ENCODE peak calls at places on chromosome 10, in eight cellular contexts. B is adrenal gland, O is HepG2, L is transverse colon, Q is uterus, K is right lobe of liver, P is K562, F is H1. N is an unnamed sample.

GRCh38 chr10:43208147-43209063 is 58.5 kb downstream of the RASGEF1A start:
- DNase-seq in B (no peak), O (no peak), L (peak), Q (peak), K (peak), P (no peak), F (peak), N (no peak)

GRCh38 chr10:88116491-88116890 is 253.1 kb downstream of the PTEN start:
- DNase-seq in B (no peak), O (no peak), L (no peak), Q (no peak), K (no peak), P (no peak), F (no peak), N (no peak)

GRCh38 chr10:124263726-124264125 is 155.0 kb downstream of the OAT start:
- DNase-seq in B (no peak), O (no peak), L (no peak), Q (no peak), K (no peak), P (no peak), F (no peak), N (no peak)

GRCh38 chr10:12563489-12563888 is 214.1 kb downstream of the CAMK1D start:
- DNase-seq in B (no peak), O (no peak), L (no peak), Q (no peak), K (no peak), P (no peak), F (no peak), N (no peak)

GRCh38 chr10:79116801-79117723 is 48.3 kb downstream of the ZMIZ1 start:
- DNase-seq in B (peak), O (no peak), L (peak), Q (no peak), K (no peak), P (no peak), F (no peak), N (no peak)

GRCh38 chr10:69265521-69265920 is 12.8 kb upstream of the HK1 start:
- DNase-seq in B (no peak), O (no peak), L (peak), Q (no peak), K (no peak), P (no peak), F (no peak), N (peak)

GRCh38 chr10:71472466-71472865 is 75.7 kb downstream of the CDH23 start:
- DNase-seq in B (no peak), O (no peak), L (no peak), Q (no peak), K (peak), P (no peak), F (no peak), N (no peak)

GRCh38 chr10:75935650-75936400 is 504.4 kb downstream of the LRMDA start:
- DNase-seq in B (no peak), O (no peak), L (no peak), Q (no peak), K (no peak), P (no peak), F (no peak), N (no peak)

GRCh38 chr10:49165259-49165658 is 22.9 kb downstream of the TMEM273 start:
- DNase-seq in B (no peak), O (no peak), L (no peak), Q (no peak), K (no peak), P (no peak), F (no peak), N (no peak)

GRCh38 chr10:126331101-126331500 is 57.2 kb downstream of the ADAM12 start:
- DNase-seq in B (no peak), O (no peak), L (no peak), Q (no peak), K (no peak), P (no peak), F (no peak), N (no peak)

GRCh38 chr10:11661441-11661840 is 50.0 kb upstream of the USP6NL start:
- DNase-seq in B (no peak), O (no peak), L (no peak), Q (no peak), K (no peak), P (no peak), F (no peak), N (peak)

GRCh38 chr10:70191906-70192305 is 21.6 kb upstream of the SAR1A start:
- DNase-seq in B (no peak), O (no peak), L (no peak), Q (no peak), K (no peak), P (no peak), F (no peak), N (no peak)

GRCh38 chr10:13945760-13946460 is 359.1 kb downstream of the PRPF18 start:
- DNase-seq in B (peak), O (no peak), L (no peak), Q (no peak), K (no peak), P (no peak), F (no peak), N (no peak)

GRCh38 chr10:113187066-113187777 is 237.2 kb downstream of the TCF7L2 start:
- DNase-seq in B (peak), O (peak), L (no peak), Q (no peak), K (no peak), P (no peak), F (no peak), N (no peak)

GRCh38 chr10:73628405-73628804 is 12.9 kb downstream of the MYOZ1 start:
- DNase-seq in B (no peak), O (no peak), L (peak), Q (no peak), K (no peak), P (no peak), F (no peak), N (no peak)

GRCh38 chr10:103192089-103192450 is 1.0 kb downstream of the NT5C2 start:
- DNase-seq in B (no peak), O (no peak), L (peak), Q (no peak), K (peak), P (peak), F (no peak), N (no peak)

GRCh38 chr10:103193820-103194529 is 903 bp upstream of the NT5C2 start:
- DNase-seq in B (no peak), O (no peak), L (no peak), Q (no peak), K (no peak), P (no peak), F (no peak), N (peak)

GRCh38 chr10:103197177-103197576 is 4.1 kb upstream of the NT5C2 start:
- DNase-seq in B (peak), O (peak), L (no peak), Q (peak), K (peak), P (no peak), F (no peak), N (peak)

GRCh38 chr10:103192451-103193106 is 493 bp downstream of the NT5C2 start:
- DNase-seq in B (peak), O (peak), L (peak), Q (peak), K (peak), P (no peak), F (peak), N (peak)

DNA sequence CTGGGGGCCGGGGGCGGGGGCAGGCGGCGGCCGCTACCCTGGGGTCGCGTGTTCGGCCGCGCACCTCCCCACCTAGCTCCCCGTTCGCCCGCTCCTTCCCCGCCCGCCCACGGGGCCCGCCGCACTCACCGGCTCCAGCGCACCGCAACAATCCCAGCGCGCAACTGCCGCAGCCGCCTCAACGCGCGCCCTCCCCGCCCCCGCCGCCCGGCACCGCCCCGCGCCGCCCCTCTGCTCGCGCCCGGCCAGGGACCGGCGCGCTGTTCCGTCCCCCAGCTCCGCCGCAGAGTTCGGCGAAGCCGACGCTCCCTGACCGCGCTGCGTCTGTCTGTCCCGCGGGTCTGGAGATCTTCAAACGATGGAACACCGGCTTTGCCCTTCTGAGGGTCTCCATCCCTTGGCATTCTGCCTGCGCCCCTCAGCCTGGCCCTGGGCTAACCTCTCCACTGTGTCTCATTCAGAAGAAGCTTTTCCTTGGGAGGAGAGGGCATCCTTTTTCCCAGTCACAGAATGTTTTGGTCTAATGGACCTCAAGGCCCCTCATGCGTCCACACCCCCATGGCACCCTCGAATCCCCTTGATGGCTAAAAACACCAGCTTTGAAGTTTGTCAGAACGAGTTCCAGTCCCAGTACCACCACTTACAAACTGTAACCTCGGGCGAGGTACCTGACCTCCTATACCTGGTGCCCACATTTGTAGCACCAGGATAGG is at the start of gene NT5C2:
- DNase-seq in B (peak), O (peak), L (peak), Q (peak), K (peak), P (peak), F (peak), N (peak)
- TF ChIP-seq POLR2A in B (no peak), O (no peak), L (no peak), Q (peak), K (no peak), P (no peak), F (peak), N (no peak)

GRCh38 chr10:107814865-107815487 is 650.5 kb upstream of the SORCS1 start:
- DNase-seq in B (peak), O (peak), L (peak), Q (peak), K (no peak), P (no peak), F (peak), N (no peak)
- TF ChIP-seq CTCF in B (peak), O (peak), L (peak), Q (no peak), K (peak), P (peak), F (peak), N (no peak)

GRCh38 chr10:82622478-82622877 is 747.5 kb downstream of the NRG3 start:
- DNase-seq in B (no peak), O (no peak), L (no peak), Q (no peak), K (no peak), P (no peak), F (no peak), N (no peak)

GRCh38 chr10:82625497-82626151 is 750.6 kb downstream of the NRG3 start:
- DNase-seq in B (no peak), O (no peak), L (no peak), Q (no peak), K (no peak), P (no peak), F (no peak), N (no peak)

GRCh38 chr10:82628373-82628772 is 753.4 kb downstream of the NRG3 start:
- DNase-seq in B (no peak), O (no peak), L (no peak), Q (no peak), K (no peak), P (no peak), F (no peak), N (no peak)
- TF ChIP-seq POLR2A in B (no peak), O (no peak), L (no peak), Q (no peak), K (no peak), P (no peak), F (no peak), N (no peak)

GRCh38 chr10:85791846-85792532 is 574.6 kb downstream of the GRID1 start:
- DNase-seq in B (no peak), O (no peak), L (no peak), Q (no peak), K (no peak), P (no peak), F (no peak), N (peak)
- TF ChIP-seq CTCF in B (no peak), O (no peak), L (peak), Q (no peak), K (peak), P (peak), F (peak), N (no peak)

DNA sequence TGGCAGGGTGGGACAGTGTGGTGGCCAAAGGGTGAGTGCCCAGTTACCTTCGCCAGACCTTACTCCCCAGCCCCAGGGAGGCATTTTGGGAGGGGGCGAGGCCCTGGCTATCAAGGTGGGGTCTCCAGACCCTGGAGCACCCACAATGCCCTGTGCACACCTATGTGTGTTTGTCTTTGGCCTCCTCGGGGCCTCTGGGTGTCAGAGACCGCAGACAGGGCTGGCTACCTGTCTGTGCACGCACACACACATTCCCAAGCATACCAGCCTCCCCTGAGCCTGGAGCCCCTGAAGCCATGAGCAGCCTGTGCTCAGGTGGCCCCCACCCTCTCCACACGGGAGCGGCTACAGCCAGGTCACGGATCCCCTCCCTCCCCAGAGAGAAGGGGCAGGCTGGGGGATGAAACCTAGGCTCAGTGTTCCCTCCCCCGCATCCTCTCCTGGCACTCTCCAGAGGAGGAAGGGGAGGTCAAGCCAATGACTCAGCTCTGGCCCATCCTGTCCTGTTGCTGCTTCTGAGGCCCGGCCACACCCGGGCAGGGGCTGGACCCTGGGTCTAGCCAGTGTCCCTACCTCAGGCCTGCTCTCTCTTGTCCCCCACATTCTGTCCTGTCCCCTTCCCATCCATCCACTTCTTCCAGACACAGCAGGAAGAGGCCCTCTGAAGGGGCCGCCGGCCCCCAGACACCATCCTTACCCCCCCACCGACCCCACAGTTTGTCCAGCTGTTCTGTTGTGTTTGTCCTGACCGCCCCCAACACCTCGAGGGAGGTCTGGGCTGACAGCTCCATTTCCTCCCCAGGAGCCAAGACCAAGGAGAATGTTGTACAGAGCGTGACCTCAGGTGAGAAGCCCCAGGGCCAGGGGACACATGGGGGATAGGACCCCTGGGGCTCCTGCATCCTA is 685 bp downstream of the SNCG start:
- DNase-seq in B (peak), O (peak), L (no peak), Q (peak), K (peak), P (peak), F (peak), N (no peak)
- TF ChIP-seq POLR2A in B (no peak), O (no peak), L (no peak), Q (peak), K (no peak), P (peak), F (no peak), N (no peak)

GRCh38 chr10:62037166-62037831 is 135.8 kb downstream of the ARID5B start:
- DNase-seq in B (no peak), O (peak), L (no peak), Q (peak), K (no peak), P (no peak), F (no peak), N (no peak)
- TF ChIP-seq CTCF in B (no peak), O (no peak), L (no peak), Q (no peak), K (no peak), P (no peak), F (no peak), N (no peak)

GRCh38 chr10:119306514-119306951 is 99.2 kb downstream of the GRK5 start:
- DNase-seq in B (no peak), O (no peak), L (peak), Q (peak), K (no peak), P (peak), F (no peak), N (no peak)

GRCh38 chr10:119303886-119304285 is 96.5 kb downstream of the GRK5 start:
- DNase-seq in B (no peak), O (no peak), L (no peak), Q (no peak), K (no peak), P (no peak), F (no peak), N (no peak)

GRCh38 chr10:119304541-119304940 is 97.2 kb downstream of the GRK5 start:
- DNase-seq in B (no peak), O (no peak), L (no peak), Q (no peak), K (peak), P (no peak), F (no peak), N (no peak)

GRCh38 chr10:119306964-119307363 is 99.6 kb downstream of the GRK5 start:
- DNase-seq in B (no peak), O (no peak), L (no peak), Q (no peak), K (no peak), P (no peak), F (no peak), N (no peak)

GRCh38 chr10:119305860-119306513 is 98.6 kb downstream of the GRK5 start:
- DNase-seq in B (peak), O (no peak), L (peak), Q (peak), K (no peak), P (peak), F (no peak), N (peak)
- TF ChIP-seq POLR2A in B (no peak), O (no peak), L (no peak), Q (no peak), K (no peak), P (no peak), F (no peak), N (no peak)

GRCh38 chr10:128431506-128431905 is 305.3 kb upstream of the MKI67 start:
- DNase-seq in B (no peak), O (no peak), L (no peak), Q (no peak), K (no peak), P (no peak), F (no peak), N (no peak)

GRCh38 chr10:128429835-128430513 is 303.8 kb upstream of the MKI67 start:
- DNase-seq in B (no peak), O (no peak), L (no peak), Q (no peak), K (no peak), P (no peak), F (no peak), N (no peak)

GRCh38 chr10:128431083-128431482 is 304.9 kb upstream of the MKI67 start:
- DNase-seq in B (no peak), O (no peak), L (no peak), Q (no peak), K (no peak), P (no peak), F (no peak), N (no peak)

GRCh38 chr10:128432423-128432822 is 306.2 kb upstream of the MKI67 start:
- DNase-seq in B (no peak), O (no peak), L (no peak), Q (no peak), K (no peak), P (no peak), F (no peak), N (no peak)

GRCh38 chr10:128431997-128432396 is 305.8 kb upstream of the MKI67 start:
- DNase-seq in B (no peak), O (no peak), L (no peak), Q (no peak), K (no peak), P (no peak), F (no peak), N (no peak)
- TF ChIP-seq CTCF in B (no peak), O (no peak), L (no peak), Q (no peak), K (no peak), P (no peak), F (no peak), N (no peak)

DNA sequence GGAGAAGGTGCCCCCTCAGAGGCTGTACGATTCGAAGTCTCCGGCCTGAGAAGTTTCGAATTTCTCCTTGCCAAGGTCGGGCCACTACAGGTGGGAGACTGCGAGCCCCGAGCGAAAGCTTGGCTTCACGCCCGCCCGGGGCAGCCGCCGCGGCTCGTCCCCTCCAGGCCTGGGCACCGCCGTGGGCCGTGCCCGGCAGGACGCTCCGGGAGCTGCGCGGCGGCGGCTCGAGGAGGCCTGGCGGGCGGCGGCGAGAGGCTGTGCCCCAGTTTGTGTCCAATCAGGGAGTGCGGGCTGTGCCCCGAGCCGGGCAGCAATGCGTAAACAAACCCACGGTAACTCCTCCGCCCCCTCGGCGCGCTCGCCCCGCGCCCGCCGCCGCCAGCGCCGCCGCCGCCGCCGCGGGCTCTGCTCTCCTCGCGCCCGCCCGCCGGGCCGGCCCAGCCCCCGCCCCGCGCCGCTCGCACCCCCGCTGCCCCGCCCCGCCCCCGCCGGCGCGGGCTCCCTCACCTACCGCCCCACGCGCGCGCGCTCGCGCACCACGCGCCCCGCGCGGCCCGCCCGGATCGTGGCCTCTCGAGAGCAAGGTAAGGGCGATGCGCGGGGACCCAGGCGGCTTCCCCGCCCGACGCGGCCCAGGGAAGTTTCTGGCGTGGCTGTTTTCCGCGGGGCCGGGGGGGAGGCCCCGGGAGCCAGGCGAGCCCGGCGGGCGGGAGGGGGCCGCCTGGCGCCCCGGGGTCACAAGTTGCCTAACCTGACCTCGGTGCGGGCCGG is 57.8 kb upstream of the PCGF5 start:
- DNase-seq in B (peak), O (peak), L (peak), Q (peak), K (peak), P (peak), F (peak), N (peak)
- TF ChIP-seq POLR2A in B (peak), O (peak), L (no peak), Q (peak), K (peak), P (no peak), F (no peak), N (no peak)

GRCh38 chr10:86652361-86653202 is 1.8 kb upstream of the OPN4 start:
- DNase-seq in B (no peak), O (no peak), L (peak), Q (no peak), K (no peak), P (no peak), F (no peak), N (no peak)
- TF ChIP-seq CTCF in B (no peak), O (no peak), L (no peak), Q (no peak), K (no peak), P (no peak), F (no peak), N (no peak)